ENCODE peak calls at places on chromosomes 6 and 20, in nine cellular contexts. C, A, W, R, F, P, K, O and T are unnamed samples.

GRCh38 chr6:163935158-163935762 is 520.7 kb downstream of the QKI start:
- DNase-seq in F (no peak), W (peak), R (no peak), K (no peak), C (no peak), O (peak), P (no peak), A (no peak), T (no peak)

GRCh38 chr6:28081486-28081751 is 1.1 kb downstream of the ZNF165 start:
- DNase-seq in P (no peak), K (no peak), W (peak), C (no peak), A (no peak), O (no peak), F (no peak), R (no peak), T (no peak)

GRCh38 chr6:160048471-160048870 is 73.1 kb upstream of the SLC22A1 start:
- DNase-seq in W (no peak), A (no peak), P (no peak), O (no peak), F (no peak), C (no peak), R (no peak), K (no peak), T (no peak)

GRCh38 chr6:40796280-40797223 is 209.4 kb upstream of the LRFN2 start:
- DNase-seq in F (peak), A (no peak), W (no peak), C (no peak), P (no peak), R (no peak), K (no peak), O (peak), T (no peak)

GRCh38 chr6:118577972-118578371 is 29.9 kb downstream of the PLN start:
- DNase-seq in O (no peak), R (no peak), C (no peak), P (no peak), K (no peak), W (no peak), F (no peak), A (no peak), T (no peak)

GRCh38 chr6:119801041-119801440 is 451.5 kb upstream of the MAN1A1 start:
- DNase-seq in W (no peak), A (no peak), C (no peak), P (no peak), F (no peak), K (no peak), R (no peak), O (no peak), T (no peak)

GRCh38 chr6:49787176-49787575 is at the start of gene PGK2:
- DNase-seq in R (peak), P (no peak), K (no peak), O (no peak), W (no peak), A (no peak), F (no peak), C (no peak), T (no peak)

GRCh38 chr20:24977797-24978196 is 14.8 kb downstream of the APMAP start:
- DNase-seq in P (no peak), O (no peak), K (no peak), C (no peak), R (no peak), F (no peak), W (no peak), A (no peak), T (no peak)

GRCh38 chr20:64236137-64237088 is 19.1 kb upstream of the PCMTD2 start:
- DNase-seq in P (peak), W (no peak), R (no peak), F (no peak), A (no peak), K (no peak), O (no peak), C (no peak), T (no peak)

GRCh38 chr6:136524936-136525413 is 25.2 kb downstream of the MAP7 start:
- DNase-seq in W (no peak), P (no peak), C (no peak), F (peak), K (peak), O (no peak), R (peak), A (no peak), T (no peak)

GRCh38 chr6:160691617-160692016 is 10.4 kb upstream of the PLG start:
- DNase-seq in F (no peak), O (no peak), W (no peak), C (no peak), P (no peak), A (no peak), K (no peak), R (no peak), T (no peak)

GRCh38 chr6:2850480-2851150 is 9.0 kb upstream of the SERPINB1 start:
- DNase-seq in P (no peak), K (no peak), A (no peak), F (no peak), O (peak), W (no peak), C (no peak), R (no peak), T (peak)

GRCh38 chr6:80021591-80021990 is 17.1 kb downstream of the TTK start:
- DNase-seq in F (no peak), R (no peak), W (no peak), P (no peak), O (no peak), A (no peak), K (no peak), C (no peak), T (no peak)